ENCODE peak calls at places on chromosome 13, in seven cellular contexts. One of them, this sample, is unnamed.

GRCh38 chr13:93249259-93249917 is 22.8 kb downstream of the GPC6 start:
- DNase-seq in mesenchymal stem cell: peak
- DNase-seq in IMR-90: peak
- DNase-seq in neuronal stem cell: no peak
- DNase-seq in H1: no peak
- DNase-seq in mesendoderm: peak
- DNase-seq in trophoblast cell: no peak
- DNase-seq in this sample: no peak

GRCh38 chr13:92549275-92549674 is 677.3 kb upstream of the GPC6 start:
- DNase-seq in H1: no peak
- DNase-seq in IMR-90: no peak
- DNase-seq in trophoblast cell: no peak
- DNase-seq in mesendoderm: no peak
- DNase-seq in mesenchymal stem cell: no peak
- DNase-seq in neuronal stem cell: no peak
- DNase-seq in this sample: no peak

GRCh38 chr13:48304132-48304876 is 753 bp downstream of the RB1 start:
- DNase-seq in mesenchymal stem cell: peak
- DNase-seq in trophoblast cell: no peak
- DNase-seq in neuronal stem cell: peak
- DNase-seq in H1: no peak
- DNase-seq in IMR-90: peak
- DNase-seq in mesendoderm: no peak
- DNase-seq in this sample: no peak

GRCh38 chr13:81714513-81714912 is 1373.6 kb upstream of the SPRY2 start:
- DNase-seq in neuronal stem cell: no peak
- DNase-seq in IMR-90: no peak
- DNase-seq in H1: no peak
- DNase-seq in mesenchymal stem cell: no peak
- DNase-seq in mesendoderm: peak
- DNase-seq in trophoblast cell: no peak
- DNase-seq in this sample: no peak

GRCh38 chr13:30963794-30964193 is 31.3 kb downstream of the TEX26 start:
- DNase-seq in mesenchymal stem cell: no peak
- DNase-seq in IMR-90: peak
- DNase-seq in neuronal stem cell: no peak
- DNase-seq in H1: no peak
- DNase-seq in trophoblast cell: no peak
- DNase-seq in mesendoderm: no peak
- DNase-seq in this sample: no peak

GRCh38 chr13:107641574-107641973 is 573.8 kb downstream of the LIG4 start:
- DNase-seq in IMR-90: no peak
- DNase-seq in mesendoderm: no peak
- DNase-seq in H1: no peak
- DNase-seq in neuronal stem cell: no peak
- DNase-seq in mesenchymal stem cell: no peak
- DNase-seq in trophoblast cell: no peak
- DNase-seq in this sample: no peak

GRCh38 chr13:36710396-36710795 is 36.6 kb downstream of the SERTM1 start:
- DNase-seq in mesendoderm: no peak
- DNase-seq in trophoblast cell: peak
- DNase-seq in mesenchymal stem cell: no peak
- DNase-seq in neuronal stem cell: no peak
- DNase-seq in IMR-90: no peak
- DNase-seq in H1: no peak
- DNase-seq in this sample: no peak

GRCh38 chr13:71242191-71242590 is 624.8 kb downstream of the DACH1 start:
- DNase-seq in IMR-90: no peak
- DNase-seq in mesenchymal stem cell: no peak
- DNase-seq in trophoblast cell: no peak
- DNase-seq in mesendoderm: no peak
- DNase-seq in neuronal stem cell: peak
- DNase-seq in H1: no peak
- DNase-seq in this sample: no peak

GRCh38 chr13:66222926-66223325 is 1007.2 kb downstream of the PCDH9 start:
- DNase-seq in H1: no peak
- DNase-seq in IMR-90: no peak
- DNase-seq in mesendoderm: no peak
- DNase-seq in trophoblast cell: no peak
- DNase-seq in mesenchymal stem cell: no peak
- DNase-seq in neuronal stem cell: no peak
- DNase-seq in this sample: no peak

GRCh38 chr13:90800082-90800746 is 547.3 kb upstream of the MIR17HG start:
- DNase-seq in trophoblast cell: no peak
- DNase-seq in H1: no peak
- DNase-seq in neuronal stem cell: no peak
- DNase-seq in IMR-90: no peak
- DNase-seq in mesenchymal stem cell: peak
- DNase-seq in mesendoderm: no peak
- DNase-seq in this sample: no peak

GRCh38 chr13:89520468-89520867 is 1827.0 kb upstream of the MIR17HG start:
- DNase-seq in mesendoderm: no peak
- DNase-seq in H1: no peak
- DNase-seq in IMR-90: no peak
- DNase-seq in mesenchymal stem cell: no peak
- DNase-seq in trophoblast cell: no peak
- DNase-seq in neuronal stem cell: no peak
- DNase-seq in this sample: no peak

GRCh38 chr13:94674609-94675348 is 37.6 kb downstream of the SOX21 start:
- DNase-seq in mesendoderm: peak
- DNase-seq in IMR-90: peak
- DNase-seq in mesenchymal stem cell: peak
- DNase-seq in H1: peak
- DNase-seq in neuronal stem cell: peak
- DNase-seq in trophoblast cell: peak
- DNase-seq in this sample: peak

GRCh38 chr13:60311527-60311926 is 85.5 kb upstream of the TDRD3 start:
- DNase-seq in H1: no peak
- DNase-seq in mesenchymal stem cell: no peak
- DNase-seq in mesendoderm: no peak
- DNase-seq in neuronal stem cell: no peak
- DNase-seq in trophoblast cell: no peak
- DNase-seq in IMR-90: no peak
- DNase-seq in this sample: no peak

GRCh38 chr13:32136716-32137115 is 105.1 kb downstream of the FRY start:
- DNase-seq in mesenchymal stem cell: no peak
- DNase-seq in trophoblast cell: no peak
- DNase-seq in neuronal stem cell: no peak
- DNase-seq in H1: no peak
- DNase-seq in mesendoderm: no peak
- DNase-seq in IMR-90: no peak
- DNase-seq in this sample: no peak

GRCh38 chr13:95629071-95629470 is 15.4 kb downstream of the DZIP1 start:
- DNase-seq in trophoblast cell: no peak
- DNase-seq in IMR-90: no peak
- DNase-seq in H1: no peak
- DNase-seq in mesenchymal stem cell: no peak
- DNase-seq in mesendoderm: no peak
- DNase-seq in neuronal stem cell: no peak
- DNase-seq in this sample: no peak

DNA sequence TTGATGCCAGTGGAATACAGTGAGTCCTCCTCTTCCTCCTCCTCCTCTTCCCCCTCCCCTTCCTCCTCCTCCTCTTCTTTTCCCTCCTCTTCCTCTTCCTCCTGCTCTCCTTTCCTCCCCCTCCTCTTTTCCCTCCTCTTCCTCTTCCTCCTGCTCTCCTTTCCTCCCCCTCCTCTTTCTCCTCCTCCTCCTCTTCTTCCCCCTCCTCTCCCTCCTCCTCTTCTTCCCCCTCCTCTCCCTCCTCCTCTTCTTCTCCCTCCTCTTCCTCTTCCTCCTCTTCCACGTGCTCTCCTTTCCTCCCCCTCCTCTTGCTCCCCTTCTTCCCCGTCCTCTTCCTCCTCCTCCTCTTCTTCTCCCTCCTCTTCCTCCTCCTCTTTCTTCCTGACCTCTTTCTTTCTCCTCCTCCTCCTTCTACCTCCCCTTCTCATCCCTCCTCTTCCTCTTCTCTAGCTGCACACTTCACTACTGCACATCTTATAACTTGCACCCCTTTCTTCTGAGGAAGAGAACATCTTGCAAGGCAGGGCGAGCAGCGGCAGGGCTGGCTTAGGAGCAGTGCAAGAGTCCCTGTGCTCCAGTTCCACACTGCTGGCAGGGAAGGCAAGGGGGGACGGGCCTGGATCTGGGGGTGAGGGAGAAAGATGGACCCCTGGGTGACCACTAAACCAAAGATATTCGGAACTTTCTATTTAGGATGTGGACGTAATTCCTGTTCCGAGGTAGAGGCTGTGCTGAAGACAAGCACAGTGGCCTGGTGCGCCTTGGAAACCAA is 5.6 kb downstream of the PDX1 start:
- DNase-seq in trophoblast cell: no peak
- DNase-seq in H1: no peak
- DNase-seq in IMR-90: no peak
- DNase-seq in mesenchymal stem cell: no peak
- DNase-seq in mesendoderm: no peak
- DNase-seq in neuronal stem cell: no peak
- DNase-seq in this sample: no peak
- H2AK5ac ChIP-seq in trophoblast cell: no peak
- H2AK5ac ChIP-seq in H1: no peak
- H2AK5ac ChIP-seq in IMR-90: no peak
- H2AK5ac ChIP-seq in mesenchymal stem cell: no peak
- H2AK5ac ChIP-seq in mesendoderm: no peak
- H2AK5ac ChIP-seq in neuronal stem cell: no peak
- H2AK5ac ChIP-seq in this sample: no peak

GRCh38 chr13:44797685-44798084 is 191.6 kb downstream of the NUFIP1 start:
- DNase-seq in IMR-90: no peak
- DNase-seq in mesenchymal stem cell: no peak
- DNase-seq in neuronal stem cell: no peak
- DNase-seq in trophoblast cell: no peak
- DNase-seq in mesendoderm: no peak
- DNase-seq in H1: no peak
- DNase-seq in this sample: no peak
- H2AK5ac ChIP-seq in IMR-90: no peak
- H2AK5ac ChIP-seq in mesenchymal stem cell: no peak
- H2AK5ac ChIP-seq in neuronal stem cell: no peak
- H2AK5ac ChIP-seq in trophoblast cell: no peak
- H2AK5ac ChIP-seq in mesendoderm: no peak
- H2AK5ac ChIP-seq in H1: no peak
- H2AK5ac ChIP-seq in this sample: no peak

DNA sequence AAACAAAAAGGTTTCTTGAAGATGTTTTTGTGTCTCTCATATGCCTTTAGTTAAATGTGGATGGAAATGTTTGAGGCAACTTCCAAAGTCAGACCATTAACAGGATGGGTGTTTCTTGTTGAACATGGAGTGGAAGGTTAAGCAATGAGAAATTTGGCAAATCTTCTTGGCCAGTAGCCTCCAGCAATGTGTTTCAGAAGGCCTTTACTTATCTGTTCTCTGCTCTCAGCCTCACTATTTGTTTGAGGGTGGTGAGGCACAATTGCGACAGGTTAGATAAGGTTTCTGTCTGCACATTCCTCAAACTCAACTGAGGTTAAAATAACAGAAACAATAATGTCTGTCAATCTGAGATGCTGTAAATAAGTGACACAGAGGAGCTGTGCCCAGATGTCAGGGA is 1019.0 kb downstream of the DIAPH3 start:
- DNase-seq in neuronal stem cell: no peak
- DNase-seq in trophoblast cell: no peak
- DNase-seq in H1: no peak
- DNase-seq in IMR-90: no peak
- DNase-seq in mesendoderm: no peak
- DNase-seq in mesenchymal stem cell: no peak
- DNase-seq in this sample: no peak
- H2AK5ac ChIP-seq in neuronal stem cell: no peak
- H2AK5ac ChIP-seq in trophoblast cell: no peak
- H2AK5ac ChIP-seq in H1: no peak
- H2AK5ac ChIP-seq in IMR-90: no peak
- H2AK5ac ChIP-seq in mesendoderm: no peak
- H2AK5ac ChIP-seq in mesenchymal stem cell: no peak
- H2AK5ac ChIP-seq in this sample: no peak

GRCh38 chr13:113933901-113934300 is 40.0 kb downstream of the C13orf46 start:
- DNase-seq in mesendoderm: no peak
- DNase-seq in mesenchymal stem cell: no peak
- DNase-seq in H1: no peak
- DNase-seq in neuronal stem cell: no peak
- DNase-seq in trophoblast cell: no peak
- DNase-seq in IMR-90: no peak
- DNase-seq in this sample: no peak
- H2AK5ac ChIP-seq in mesendoderm: no peak
- H2AK5ac ChIP-seq in mesenchymal stem cell: no peak
- H2AK5ac ChIP-seq in H1: no peak
- H2AK5ac ChIP-seq in neuronal stem cell: no peak
- H2AK5ac ChIP-seq in trophoblast cell: no peak
- H2AK5ac ChIP-seq in IMR-90: no peak
- H2AK5ac ChIP-seq in this sample: no peak

GRCh38 chr13:104006625-104007061 is 940.4 kb upstream of the SLC10A2 start:
- DNase-seq in mesenchymal stem cell: peak
- DNase-seq in IMR-90: peak
- DNase-seq in trophoblast cell: no peak
- DNase-seq in H1: no peak
- DNase-seq in mesendoderm: no peak
- DNase-seq in neuronal stem cell: no peak
- DNase-seq in this sample: no peak

GRCh38 chr13:104004572-104004971 is 938.4 kb upstream of the SLC10A2 start:
- DNase-seq in mesenchymal stem cell: no peak
- DNase-seq in IMR-90: no peak
- DNase-seq in trophoblast cell: no peak
- DNase-seq in mesendoderm: no peak
- DNase-seq in H1: no peak
- DNase-seq in neuronal stem cell: no peak
- DNase-seq in this sample: no peak

GRCh38 chr13:103996733-103997132 is 930.5 kb upstream of the SLC10A2 start:
- DNase-seq in H1: no peak
- DNase-seq in mesendoderm: no peak
- DNase-seq in neuronal stem cell: no peak
- DNase-seq in IMR-90: peak
- DNase-seq in trophoblast cell: no peak
- DNase-seq in mesenchymal stem cell: no peak
- DNase-seq in this sample: no peak

GRCh38 chr13:104001766-104002165 is 935.5 kb upstream of the SLC10A2 start:
- DNase-seq in trophoblast cell: no peak
- DNase-seq in mesenchymal stem cell: no peak
- DNase-seq in neuronal stem cell: no peak
- DNase-seq in mesendoderm: no peak
- DNase-seq in H1: no peak
- DNase-seq in IMR-90: no peak
- DNase-seq in this sample: no peak
- H2AK5ac ChIP-seq in trophoblast cell: no peak
- H2AK5ac ChIP-seq in mesenchymal stem cell: no peak
- H2AK5ac ChIP-seq in neuronal stem cell: no peak
- H2AK5ac ChIP-seq in mesendoderm: no peak
- H2AK5ac ChIP-seq in H1: no peak
- H2AK5ac ChIP-seq in IMR-90: no peak
- H2AK5ac ChIP-seq in this sample: no peak

DNA sequence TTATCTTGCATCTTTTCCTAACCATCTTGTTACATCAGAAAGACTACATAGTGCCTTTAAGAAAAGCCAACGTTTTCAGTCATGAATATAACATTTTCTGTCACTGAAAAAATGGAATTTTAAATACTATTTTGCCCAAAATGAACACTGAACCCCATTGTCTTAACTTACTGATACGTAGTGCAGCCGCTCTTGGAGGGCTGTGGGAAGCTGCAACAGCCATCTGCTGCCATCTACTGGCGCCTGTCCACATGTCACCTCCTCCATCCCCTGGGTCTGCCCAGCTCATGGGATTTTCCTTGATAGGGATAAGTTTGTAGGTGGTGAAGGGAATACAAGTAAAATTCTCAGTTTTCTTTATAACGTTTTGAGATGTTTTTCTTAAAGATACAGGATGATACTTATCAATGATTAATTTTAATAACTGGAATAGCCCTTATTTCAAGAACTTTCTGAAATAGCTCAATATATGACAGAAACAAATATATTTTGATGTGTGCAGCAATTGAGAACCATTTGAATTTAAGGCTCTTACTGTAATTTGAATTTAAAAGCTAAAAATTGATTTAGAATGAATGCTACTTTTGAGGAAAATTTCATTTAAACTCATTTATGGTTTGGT is 73.7 kb downstream of the GGACT start:
- DNase-seq in neuronal stem cell: peak
- DNase-seq in mesenchymal stem cell: peak
- DNase-seq in H1: peak
- DNase-seq in trophoblast cell: peak
- DNase-seq in IMR-90: peak
- DNase-seq in mesendoderm: peak
- DNase-seq in this sample: peak
- H2AK5ac ChIP-seq in neuronal stem cell: no peak
- H2AK5ac ChIP-seq in mesenchymal stem cell: no peak
- H2AK5ac ChIP-seq in H1: no peak
- H2AK5ac ChIP-seq in trophoblast cell: no peak
- H2AK5ac ChIP-seq in IMR-90: no peak
- H2AK5ac ChIP-seq in mesendoderm: no peak
- H2AK5ac ChIP-seq in this sample: no peak